ENCODE peak calls at places on chromosomes 7 and 10, in six cellular contexts. R is HTR-8/SVneo; Q is stimulated activated CD8-positive, alpha-beta memory T cell treated with anti-CD3 and anti-CD28 coated beads, Interleukin-2, amount 100 ng/mL, for 1 hour; E is neuronal stem cell; X is ELR; D is activated CD8-positive, alpha-beta T cell treated with anti-CD3 and anti-CD28 coated beads, Interleukin-2, amount 10 ng/mL, durations not matched to agents 7 days and 5 days. O is an unnamed sample.

GRCh38 chr7:40570218-40570617 is 435.4 kb downstream of the SUGCT start:
- DNase-seq in R (no peak), Q (no peak), E (peak; percentile 6), X (no peak), D (no peak), O (no peak)

GRCh38 chr7:128947854-128948253 is 10.1 kb downstream of the IRF5 start:
- DNase-seq in R (no peak), Q (no peak), E (no peak), X (peak; percentile 53), D (no peak), O (no peak)

GRCh38 chr7:150645259-150646020 is 13.3 kb upstream of the GIMAP6 start:
- DNase-seq in R (no peak), Q (no peak), E (no peak), X (no peak), D (no peak), O (no peak)

GRCh38 chr7:47816647-47817046 is 131.6 kb downstream of the PKD1L1 start:
- DNase-seq in R (no peak), Q (no peak), E (no peak), X (peak; percentile 72), D (no peak), O (no peak)

GRCh38 chr10:125102216-125102615 is 58.1 kb downstream of the CTBP2 start:
- DNase-seq in R (no peak), Q (no peak), E (no peak), X (peak; percentile 47), D (no peak), O (no peak)

GRCh38 chr10:35934637-35934995 is 292.5 kb upstream of the FZD8 start:
- DNase-seq in R (no peak), Q (no peak), E (no peak), X (no peak), D (no peak), O (no peak)

GRCh38 chr7:87420173-87420572 is 55.3 kb downstream of the ABCB4 start:
- DNase-seq in R (no peak), Q (no peak), E (no peak), X (no peak), D (no peak), O (no peak)

GRCh38 chr7:50554431-50554830 is 10.8 kb downstream of the DDC start:
- DNase-seq in R (no peak), Q (no peak), E (no peak), X (no peak), D (no peak), O (no peak)

GRCh38 chr7:77531038-77531437 is 6.1 kb upstream of the PTPN12 start:
- DNase-seq in R (no peak), Q (no peak), E (no peak), X (no peak), D (no peak), O (no peak)

GRCh38 chr10:114397651-114398145 is 6.6 kb downstream of the AFAP1L2 start:
- DNase-seq in R (no peak), Q (no peak), E (no peak), X (no peak), D (no peak), O (no peak)

O was measured in dermis microvascular lymphatic vessel endothelial cell.